ENCODE peak calls at places on chromosomes 2 and 18, in nine cellular contexts. M is K562, V is IMR-90, G is esophagus muscularis mucosa, Q is heart left ventricle, L is adrenal gland, X is ovary, Y is upper lobe of left lung, H is transverse colon. Z is an unnamed sample. For H3K4me1, the result is how much of the 10 kb centered on the place peaks cover.

GRCh38 chr2:137957033-137957432 is 7.2 kb upstream of the HNMT start:
- DNase-seq in M (no peak), V (peak), G (no peak), Q (no peak), L (no peak), X (no peak), Y (no peak), H (no peak), Z (no peak)

GRCh38 chr2:120736202-120736954 is 710 bp downstream of the GLI2 start:
- DNase-seq in M (no peak), V (no peak), G (peak), Q (no peak), L (no peak), X (peak), Y (peak), H (no peak), Z (peak)

GRCh38 chr2:102698369-102699111 is 63.3 kb upstream of the TMEM182 start:
- DNase-seq in M (peak), V (no peak), G (no peak), Q (no peak), L (peak), X (no peak), Y (no peak), H (peak), Z (no peak)

GRCh38 chr18:45291616-45292612 is 323.4 kb upstream of the SLC14A2 start:
- DNase-seq in M (peak), V (no peak), G (no peak), Q (no peak), L (no peak), X (no peak), Y (no peak), H (no peak), Z (no peak)

GRCh38 chr18:62672600-62672999 is 42.7 kb upstream of the PHLPP1 start:
- DNase-seq in M (no peak), V (no peak), G (no peak), Q (no peak), L (no peak), X (no peak), Y (no peak), H (no peak), Z (no peak)

GRCh38 chr2:163462993-163463392 is 272.8 kb downstream of the FIGN start:
- DNase-seq in M (no peak), V (no peak), G (no peak), Q (no peak), L (no peak), X (no peak), Y (no peak), H (no peak), Z (no peak)

GRCh38 chr18:35143615-35144596 is 96.9 kb upstream of the ZNF397 start:
- DNase-seq in M (peak), V (peak), G (peak), Q (peak), L (peak), X (peak), Y (no peak), H (peak), Z (peak)

GRCh38 chr2:236063994-236064393 is 104.2 kb downstream of the GBX2 start:
- DNase-seq in M (no peak), V (no peak), G (no peak), Q (no peak), L (no peak), X (no peak), Y (no peak), H (no peak), Z (no peak)

GRCh38 chr18:56738184-56738583 is 87.0 kb downstream of the WDR7 start:
- DNase-seq in M (no peak), V (no peak), G (no peak), Q (no peak), L (no peak), X (no peak), Y (no peak), H (no peak), Z (no peak)

GRCh38 chr2:236286866-236287545 is 22.8 kb upstream of the ASB18 start:
- DNase-seq in M (no peak), V (no peak), G (no peak), Q (no peak), L (no peak), X (no peak), Y (no peak), H (no peak), Z (no peak)

GRCh38 chr2:69798466-69798908 is 31.0 kb upstream of the GMCL1 start:
- DNase-seq in M (no peak), V (peak), G (peak), Q (peak), L (peak), X (peak), Y (no peak), H (peak), Z (peak)

GRCh38 chr2:96819101-96819875 is 3.2 kb downstream of the CNNM3 start:
- DNase-seq in M (peak), V (no peak), G (no peak), Q (no peak), L (no peak), X (no peak), Y (no peak), H (peak), Z (no peak)

GRCh38 chr2:73214120-73215035 is at the start of gene SMYD5:
- DNase-seq in M (peak), V (peak), G (peak), Q (peak), L (peak), X (peak), Y (peak), H (peak), Z (peak)

GRCh38 chr2:120666433-120666832 is 69.2 kb upstream of the GLI2 start:
- DNase-seq in M (no peak), V (no peak), G (no peak), Q (no peak), L (no peak), X (no peak), Y (no peak), H (no peak), Z (no peak)

GRCh38 chr2:73027340-73027739 is 44.2 kb downstream of the SFXN5 start:
- DNase-seq in M (no peak), V (peak), G (no peak), Q (no peak), L (no peak), X (no peak), Y (no peak), H (no peak), Z (no peak)

GRCh38 chr2:62724886-62725711 is 19.6 kb downstream of the EHBP1 start:
- DNase-seq in M (peak), V (no peak), G (no peak), Q (peak), L (no peak), X (no peak), Y (peak), H (peak), Z (peak)

GRCh38 chr2:158221055-158222021 is 119.7 kb downstream of the UPP2 start:
- DNase-seq in M (no peak), V (no peak), G (no peak), Q (no peak), L (no peak), X (no peak), Y (no peak), H (no peak), Z (no peak)

GRCh38 chr18:28905509-28905908 is 728.6 kb upstream of the CDH2 start:
- DNase-seq in M (no peak), V (peak), G (no peak), Q (no peak), L (no peak), X (no peak), Y (no peak), H (no peak), Z (peak)

GRCh38 chr2:71347517-71347916 is 15.9 kb downstream of the ZNF638 start:
- DNase-seq in M (no peak), V (peak), G (no peak), Q (no peak), L (no peak), X (no peak), Y (no peak), H (no peak), Z (peak)

GRCh38 chr2:98787700-98788099 is 56.8 kb upstream of the MGAT4A start:
- DNase-seq in M (no peak), V (no peak), G (no peak), Q (no peak), L (no peak), X (no peak), Y (no peak), H (no peak), Z (no peak)

GRCh38 chr2:10499911-10500521 is 51.9 kb upstream of the ODC1 start:
- DNase-seq in M (no peak), V (no peak), G (no peak), Q (peak), L (no peak), X (no peak), Y (peak), H (no peak), Z (no peak)

GRCh38 chr2:187008111-187008510 is 159.1 kb upstream of the ZSWIM2 start:
- DNase-seq in M (no peak), V (peak), G (no peak), Q (no peak), L (no peak), X (no peak), Y (no peak), H (no peak), Z (peak)

GRCh38 chr18:42893991-42894390 is 221.5 kb downstream of the RIT2 start:
- DNase-seq in M (no peak), V (no peak), G (no peak), Q (no peak), L (no peak), X (no peak), Y (no peak), H (no peak), Z (no peak)

GRCh38 chr2:31688282-31688681 is 107.5 kb upstream of the SRD5A2 start:
- DNase-seq in M (peak), V (no peak), G (no peak), Q (no peak), L (no peak), X (no peak), Y (no peak), H (no peak), Z (no peak)

GRCh38 chr2:13605266-13605665 is 888.5 kb downstream of the TRIB2 start:
- DNase-seq in M (no peak), V (no peak), G (no peak), Q (no peak), L (no peak), X (no peak), Y (no peak), H (no peak), Z (no peak)

GRCh38 chr18:74283646-74284045 is 8.1 kb downstream of the CYB5A start:
- DNase-seq in M (no peak), V (no peak), G (peak), Q (no peak), L (no peak), X (no peak), Y (peak), H (no peak), Z (no peak)

DNA sequence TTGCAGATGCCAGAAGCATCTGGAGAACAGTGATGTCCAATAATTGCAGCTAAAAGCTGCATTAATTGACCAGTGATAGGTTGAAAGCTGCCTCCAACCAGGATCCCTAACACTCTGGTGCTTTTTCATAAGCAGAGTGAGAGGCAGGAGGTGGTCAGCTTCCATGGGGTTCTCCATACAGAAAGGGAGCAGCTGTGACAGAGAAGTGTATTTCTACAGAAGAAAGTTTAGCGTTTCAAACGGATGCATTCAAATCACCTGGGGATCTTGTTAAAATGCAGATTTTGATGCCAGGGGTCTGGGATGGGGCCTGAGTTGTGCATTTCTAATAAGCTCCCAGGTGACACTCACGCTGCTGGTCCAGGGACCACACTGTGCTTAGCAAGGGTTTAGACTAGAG is 216.5 kb upstream of the NRP2 start:
- DNase-seq in M (no peak), V (no peak), G (no peak), Q (no peak), L (no peak), X (no peak), Y (no peak), H (no peak), Z (no peak)
- H3K4me1 ChIP-seq in M (under half), V (under half), G (under half), Q (under half), L (under half), X (under half), Y (under half), H (under half), Z (under half)

DNA sequence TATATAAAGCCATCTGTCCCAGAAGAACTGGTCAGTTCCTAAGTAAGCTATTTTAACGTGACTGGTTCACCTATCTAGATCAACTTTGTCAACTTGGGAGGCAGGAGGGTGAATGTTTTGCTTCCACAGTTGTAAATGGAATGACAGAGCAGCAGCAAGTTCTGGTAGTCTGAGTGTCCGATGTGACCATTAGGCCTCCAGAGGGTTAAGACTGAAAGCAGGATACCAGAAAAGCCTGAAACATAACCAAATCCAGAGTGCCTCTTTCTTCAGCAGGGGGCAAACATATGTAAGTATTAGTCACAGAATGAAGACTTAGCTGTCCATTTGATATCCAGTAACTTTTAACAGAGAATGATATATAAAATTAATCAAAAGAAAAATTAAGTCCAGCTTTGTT is 9.2 kb downstream of the HOXD3 start:
- DNase-seq in M (no peak), V (no peak), G (no peak), Q (no peak), L (no peak), X (no peak), Y (no peak), H (no peak), Z (no peak)
- TF ChIP-seq POLR2A in M (no peak), V (no peak), G (no peak), Q (no peak), L (no peak), X (no peak), Y (no peak), H (no peak), Z (no peak)

DNA sequence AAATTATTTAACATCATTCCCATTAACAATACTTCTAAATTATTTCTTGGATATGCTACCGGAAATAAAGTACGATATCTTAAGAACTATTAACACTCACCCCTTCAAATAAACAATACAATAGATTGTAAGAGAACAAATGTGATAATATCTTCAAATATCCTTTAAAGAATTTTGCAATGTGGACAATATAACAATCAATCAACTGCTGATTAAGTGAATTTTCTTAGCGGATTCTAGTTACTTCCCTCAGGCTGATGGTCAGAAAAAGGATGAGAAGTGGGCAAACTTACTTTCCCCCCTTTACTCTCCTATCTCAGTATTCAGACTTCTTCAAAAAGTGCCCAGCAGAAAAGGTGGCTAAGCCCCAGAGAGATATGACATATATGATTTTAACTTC is 10.8 kb downstream of the NFE2L2 start:
- DNase-seq in M (no peak), V (no peak), G (no peak), Q (no peak), L (no peak), X (no peak), Y (no peak), H (no peak), Z (no peak)
- H3K4me1 ChIP-seq in M (half or more), V (under half), G (half or more), Q (half or more), L (under half), X (under half), Y (half or more), H (half or more), Z (half or more)

DNA sequence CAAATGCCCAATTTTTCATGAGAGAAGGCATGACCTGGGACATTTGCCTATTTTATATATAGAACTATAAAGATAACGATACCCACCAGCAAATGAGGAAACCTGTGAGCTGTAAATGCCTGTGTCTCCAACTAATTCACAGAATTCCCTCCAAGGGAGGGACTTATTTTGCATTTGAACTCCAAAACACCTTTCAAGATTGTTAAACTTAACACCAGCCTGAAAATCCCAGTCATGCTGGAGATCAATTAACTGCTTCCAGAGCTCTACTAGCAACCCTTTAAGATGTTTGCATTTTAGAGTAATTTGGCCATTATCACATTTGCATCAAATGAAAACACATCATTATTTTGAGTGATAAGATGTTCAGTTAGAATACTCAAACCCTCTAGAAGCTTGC is 68.1 kb upstream of the KLHL14 start:
- DNase-seq in M (no peak), V (no peak), G (no peak), Q (no peak), L (no peak), X (no peak), Y (no peak), H (no peak), Z (no peak)
- TF ChIP-seq POLR2A in M (no peak), V (no peak), G (no peak), Q (no peak), L (no peak), X (no peak), Y (no peak), H (no peak), Z (no peak)

GRCh38 chr2:113220970-113221708 is 47.4 kb downstream of the PSD4 start:
- DNase-seq in M (no peak), V (no peak), G (no peak), Q (no peak), L (no peak), X (no peak), Y (no peak), H (no peak), Z (no peak)
- H3K4me1 ChIP-seq in M (under half), V (under half), G (under half), Q (under half), L (under half), X (under half), Y (under half), H (under half), Z (under half)

GRCh38 chr2:106195456-106195855 is 1.4 kb upstream of the UXS1 start:
- DNase-seq in M (no peak), V (no peak), G (no peak), Q (no peak), L (no peak), X (no peak), Y (no peak), H (no peak), Z (no peak)

GRCh38 chr2:106193491-106193976 is 567 bp downstream of the UXS1 start:
- DNase-seq in M (peak), V (no peak), G (no peak), Q (peak), L (no peak), X (peak), Y (peak), H (peak), Z (peak)

GRCh38 chr2:106193977-106194778 is at the start of gene UXS1:
- DNase-seq in M (peak), V (peak), G (peak), Q (peak), L (peak), X (peak), Y (peak), H (peak), Z (peak)

GRCh38 chr2:106191511-106192016 is 2.5 kb downstream of the UXS1 start:
- DNase-seq in M (no peak), V (no peak), G (no peak), Q (no peak), L (no peak), X (no peak), Y (no peak), H (no peak), Z (no peak)

DNA sequence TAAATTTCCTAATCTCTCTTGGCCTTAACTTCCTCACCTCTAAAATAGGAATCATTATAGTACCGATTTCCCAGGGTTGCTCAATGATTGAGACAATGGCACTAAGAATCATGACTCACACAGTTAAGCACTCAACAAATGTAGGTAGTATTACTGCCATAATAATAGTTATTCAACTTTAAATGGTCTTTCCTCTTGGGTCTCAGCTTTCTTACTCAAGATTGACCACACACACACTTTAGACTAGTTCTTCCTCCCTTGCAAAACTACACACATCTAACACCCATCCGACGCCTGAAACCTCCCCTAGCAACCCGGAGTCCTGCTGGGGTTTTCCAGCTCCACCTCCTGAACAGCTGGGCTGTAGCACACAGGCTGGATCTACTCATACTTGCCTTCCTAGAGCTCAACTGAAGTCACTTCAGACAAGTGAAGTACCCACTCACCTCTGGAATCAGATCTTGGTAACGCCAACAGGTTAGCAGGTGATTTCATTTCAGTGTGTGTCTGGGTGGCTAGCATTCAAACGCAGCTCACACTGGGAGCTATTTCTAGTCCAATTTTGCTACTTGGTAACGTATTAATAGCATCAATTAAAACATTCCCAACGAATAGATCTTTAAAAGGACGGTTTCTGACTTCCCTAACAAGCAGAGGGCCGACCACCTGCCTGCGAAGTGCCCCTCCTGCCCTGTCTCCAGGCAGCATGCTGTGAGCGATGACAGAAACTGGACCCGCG is 1.2 kb downstream of the UXS1 start:
- DNase-seq in M (peak), V (peak), G (no peak), Q (no peak), L (peak), X (no peak), Y (no peak), H (peak), Z (peak)
- TF ChIP-seq POLR2A in M (no peak), V (no peak), G (no peak), Q (no peak), L (no peak), X (no peak), Y (peak), H (peak), Z (no peak)

GRCh38 chr2:43171789-43172188 is 54.6 kb downstream of the ZFP36L2 start:
- DNase-seq in M (peak), V (peak), G (no peak), Q (peak), L (no peak), X (peak), Y (no peak), H (peak), Z (peak)
- H3K4me1 ChIP-seq in M (half or more), V (under half), G (half or more), Q (under half), L (under half), X (under half), Y (half or more), H (under half), Z (half or more)

DNA sequence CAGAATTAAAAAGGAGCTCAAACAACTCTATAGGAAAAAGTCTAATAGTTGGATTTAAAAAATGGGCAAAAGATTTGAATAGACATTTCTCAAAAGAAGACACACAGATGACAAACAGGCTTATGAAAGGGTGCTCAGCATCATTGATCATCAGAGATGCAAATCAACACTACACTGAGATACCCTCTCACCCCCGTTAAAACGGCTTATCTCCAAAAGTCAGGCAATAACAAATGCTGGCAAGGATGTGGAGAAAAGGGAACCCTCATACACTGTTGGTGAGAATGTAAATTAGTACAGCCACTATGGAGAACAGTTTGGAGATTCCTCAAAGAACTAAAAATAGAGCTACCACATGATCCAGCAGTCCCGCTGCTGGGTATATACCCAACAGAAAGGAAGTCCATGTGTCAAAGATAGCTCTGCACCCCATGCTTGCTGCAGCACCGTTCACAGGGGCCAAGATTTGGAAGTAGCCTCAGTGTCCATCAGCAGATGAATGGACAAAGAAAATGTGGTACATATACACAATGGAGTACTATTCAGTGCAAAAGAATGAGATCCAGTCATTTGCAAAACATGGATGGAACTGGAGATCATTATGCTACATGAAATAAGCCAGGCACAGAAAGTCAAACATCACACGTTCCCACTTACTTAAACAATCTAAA is 46.7 kb upstream of the B3GNT7 start:
- DNase-seq in M (no peak), V (peak), G (no peak), Q (no peak), L (no peak), X (no peak), Y (no peak), H (no peak), Z (no peak)
- TF ChIP-seq POLR2A in M (peak), V (no peak), G (no peak), Q (no peak), L (no peak), X (no peak), Y (no peak), H (no peak), Z (no peak)

GRCh38 chr2:37770797-37771196 is 99.4 kb upstream of the CDC42EP3 start:
- DNase-seq in M (no peak), V (peak), G (no peak), Q (no peak), L (no peak), X (no peak), Y (no peak), H (no peak), Z (no peak)
- H3K4me1 ChIP-seq in M (under half), V (under half), G (half or more), Q (under half), L (under half), X (under half), Y (under half), H (under half), Z (under half)

Z was measured in endothelial cell of umbilical vein.